ENCODE peak calls at places on chromosomes 13 and 19, in six cellular contexts. U is T-helper 1 cell, H is fibroblast of villous mesenchyme, N is NCI-H1694 treated with DMSO at 0.1 percent for 48 hours, V is RPMI7951, I is HS-27A. T is an unnamed sample.

GRCh38 chr13:44649118-44649455 is 73.0 kb upstream of the TSC22D1 start:
- DNase-seq in N (no peak), H (no peak), U (no peak), I (no peak), V (no peak), T (no peak)

GRCh38 chr19:55441692-55442321 is 1.3 kb downstream of the SHISA7 start:
- DNase-seq in I (no peak), U (no peak), V (no peak), H (no peak), N (no peak), T (no peak)

GRCh38 chr13:69589531-69589930 is 518.1 kb upstream of the ATXN8OS start:
- DNase-seq in U (no peak), N (no peak), I (no peak), H (no peak), V (no peak), T (no peak)

GRCh38 chr19:43290568-43291359 is 21.4 kb upstream of the PSG9 start:
- DNase-seq in I (no peak), U (no peak), V (peak), N (no peak), H (peak), T (peak)

GRCh38 chr13:41528021-41528420 is 70.7 kb downstream of the RGCC start:
- DNase-seq in H (no peak), N (no peak), I (no peak), U (no peak), V (no peak), T (no peak)

GRCh38 chr13:101289764-101290163 is 126.5 kb downstream of the NALCN start:
- DNase-seq in N (peak), V (peak), I (no peak), H (peak), U (no peak), T (peak)

GRCh38 chr19:17706750-17707181 is 12.5 kb upstream of the MAP1S start:
- DNase-seq in U (no peak), N (no peak), I (no peak), V (peak), H (peak), T (no peak)

GRCh38 chr13:112901951-112902651 is 66.9 kb upstream of the MCF2L start:
- DNase-seq in U (no peak), I (no peak), H (no peak), V (no peak), N (no peak), T (no peak)

GRCh38 chr19:16180611-16181010 is 4.6 kb upstream of the FAM32A start:
- DNase-seq in I (peak), H (peak), V (peak), U (no peak), N (no peak), T (peak)

GRCh38 chr13:95267662-95268369 is 33.4 kb downstream of the ABCC4 start:
- DNase-seq in V (peak), I (peak), H (peak), N (no peak), U (no peak), T (peak)

GRCh38 chr19:12726988-12727316 is 3.2 kb upstream of the TNPO2 start:
- DNase-seq in U (no peak), V (no peak), N (no peak), I (no peak), H (no peak), T (no peak)

GRCh38 chr19:1222394-1222793 is 15.4 kb downstream of the CBARP start:
- DNase-seq in H (no peak), I (no peak), V (no peak), N (no peak), U (no peak), T (no peak)

GRCh38 chr13:61294467-61295186 is 121.0 kb downstream of the PCDH20 start:
- DNase-seq in V (no peak), N (no peak), I (no peak), U (no peak), H (no peak), T (no peak)

GRCh38 chr19:12721656-12722565 is 1.8 kb downstream of the TNPO2 start:
- DNase-seq in U (no peak), N (no peak), H (peak), V (peak), I (no peak), T (peak)

GRCh38 chr13:109977212-109977968 is 191.0 kb upstream of the IRS2 start:
- DNase-seq in H (no peak), N (no peak), V (no peak), I (no peak), U (no peak), T (no peak)

GRCh38 chr19:4414144-4414799 is 11.8 kb downstream of the CHAF1A start:
- DNase-seq in I (no peak), V (no peak), N (no peak), H (peak), U (no peak), T (peak)

GRCh38 chr13:46352810-46353209 is 34.2 kb downstream of the RUBCNL start:
- DNase-seq in V (no peak), I (no peak), N (no peak), U (no peak), H (no peak), T (no peak)

GRCh38 chr13:79393564-79394249 is 12.3 kb downstream of the RBM26 start:
- DNase-seq in V (no peak), U (no peak), I (no peak), N (no peak), H (no peak), T (no peak)

GRCh38 chr13:75091707-75092106 is 390.3 kb downstream of the TBC1D4 start:
- DNase-seq in U (no peak), V (no peak), I (no peak), H (no peak), N (no peak), T (no peak)

GRCh38 chr13:84362777-84363176 is 480.5 kb upstream of the SLITRK1 start:
- DNase-seq in V (no peak), N (no peak), I (no peak), U (no peak), H (no peak), T (no peak)

GRCh38 chr13:66359393-66359792 is 870.7 kb downstream of the PCDH9 start:
- DNase-seq in V (no peak), U (no peak), H (no peak), I (no peak), N (no peak), T (no peak)

GRCh38 chr19:42191855-42192254 is 25.6 kb downstream of the DEDD2 start:
- DNase-seq in H (peak), V (peak), U (no peak), I (peak), N (no peak), T (peak)

T was measured in mesenchymal stem cell.